ENCODE peak calls at places on chromosomes 6 and 20, in nine cellular contexts. S is brain microvascular endothelial cell; T is right cardiac atrium; P is pancreas; X is uterus; G is left ventricle myocardium inferior; N is CD4-positive, CD25-positive, alpha-beta regulatory T cell; O is ovary; K is neuronal stem cell. Q is an unnamed sample.

GRCh38 chr6:4649728-4650127 is 126.5 kb upstream of the CDYL start:
- DNase-seq in S (no peak), T (no peak), P (no peak), X (no peak), G (no peak), N (no peak), O (no peak), K (no peak), Q (no peak)

GRCh38 chr6:165664553-165665383 is 1.7 kb upstream of the PDE10A start:
- DNase-seq in S (no peak), T (no peak), P (no peak), X (no peak), G (no peak), N (no peak), O (no peak), K (peak; percentile 26), Q (no peak)

GRCh38 chr6:39980839-39981580 is 46.7 kb upstream of the MOCS1 start:
- DNase-seq in S (peak; percentile 51), T (peak; percentile 48), P (peak; percentile 49), X (peak; percentile 20), G (no peak), N (no peak), O (no peak), K (peak; percentile 48), Q (peak; percentile 25)

GRCh38 chr6:112833546-112834215 is 486.6 kb downstream of the RFPL4B start:
- DNase-seq in S (no peak), T (no peak), P (no peak), X (no peak), G (no peak), N (no peak), O (no peak), K (no peak), Q (no peak)

GRCh38 chr6:87029711-87030314 is 65.1 kb downstream of the CGA start:
- DNase-seq in S (peak; percentile 49), T (no peak), P (no peak), X (no peak), G (no peak), N (no peak), O (no peak), K (peak; percentile 8), Q (peak; percentile 40)

GRCh38 chr20:24787071-24787470 is 162.0 kb upstream of the CST7 start:
- DNase-seq in S (no peak), T (no peak), P (no peak), X (no peak), G (no peak), N (no peak), O (no peak), K (no peak), Q (no peak)

GRCh38 chr6:42407379-42407778 is 44.3 kb downstream of the TRERF1 start:
- DNase-seq in S (peak; percentile 83), T (no peak), P (no peak), X (no peak), G (no peak), N (no peak), O (no peak), K (no peak), Q (no peak)

GRCh38 chr20:37979021-37979985 is 54.0 kb downstream of the TTI1 start:
- DNase-seq in S (no peak), T (no peak), P (no peak), X (no peak), G (no peak), N (no peak), O (no peak), K (no peak), Q (no peak)

GRCh38 chr6:158324136-158324535 is 11.9 kb downstream of the TULP4 start:
- DNase-seq in S (peak; percentile 11), T (no peak), P (no peak), X (no peak), G (no peak), N (no peak), O (no peak), K (no peak), Q (no peak)

GRCh38 chr6:158322400-158322723 is 10.1 kb downstream of the TULP4 start:
- DNase-seq in S (no peak), T (no peak), P (no peak), X (no peak), G (no peak), N (no peak), O (no peak), K (no peak), Q (no peak)

GRCh38 chr6:158321960-158322359 is 9.7 kb downstream of the TULP4 start:
- DNase-seq in S (peak; percentile 26), T (no peak), P (no peak), X (no peak), G (no peak), N (no peak), O (no peak), K (no peak), Q (no peak)

GRCh38 chr6:158323561-158323958 is 11.3 kb downstream of the TULP4 start:
- DNase-seq in S (no peak), T (no peak), P (no peak), X (no peak), G (no peak), N (no peak), O (no peak), K (no peak), Q (no peak)

DNA sequence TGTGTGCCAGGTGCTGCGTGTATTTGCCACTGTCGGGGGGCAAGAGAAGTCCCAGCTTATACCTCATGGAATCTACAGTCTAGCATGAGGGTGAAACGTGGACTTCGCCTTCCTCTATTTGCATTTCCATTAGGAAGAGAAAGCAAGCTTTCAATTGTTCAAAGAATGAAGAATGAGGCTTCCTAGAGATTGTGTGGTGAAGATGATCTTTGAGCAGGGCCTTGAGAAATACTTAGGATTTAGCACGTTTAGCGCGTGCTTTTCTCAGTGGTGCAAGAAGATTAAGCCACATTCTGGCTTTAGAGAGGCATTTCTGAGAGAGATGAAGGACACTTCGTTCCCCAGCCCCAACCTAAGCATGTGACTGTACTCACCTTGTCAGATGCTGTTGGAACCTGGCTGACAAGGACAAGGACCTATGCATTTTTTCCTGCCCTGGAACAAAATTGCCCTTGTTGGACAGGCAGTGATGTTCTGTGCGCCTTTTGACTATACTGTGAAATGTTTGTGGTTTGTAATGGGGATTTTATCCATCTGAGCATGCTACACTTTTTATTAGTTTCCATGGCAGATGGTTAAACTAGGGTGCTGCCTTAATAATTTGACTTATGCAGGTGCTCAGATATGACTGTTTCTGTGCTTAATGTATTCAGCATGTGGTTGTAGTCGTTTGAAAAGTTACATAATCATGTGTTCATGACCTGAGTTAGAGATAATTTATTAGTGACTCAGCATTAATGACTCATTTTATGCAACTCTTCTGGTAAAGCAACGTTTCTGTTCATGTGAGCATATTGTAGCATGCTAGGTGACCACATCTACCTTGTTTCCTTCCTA is 10.7 kb downstream of the TULP4 start:
- DNase-seq in S (no peak), T (no peak), P (no peak), X (no peak), G (no peak), N (no peak), O (no peak), K (no peak), Q (no peak)
- H3K4me3 ChIP-seq in S (no peak overlapping the region), T (no peak overlapping the region), P (no peak overlapping the region), X (no peak overlapping the region), G (no peak overlapping the region), N (peak overlapping the region; percentile 43), O (no peak overlapping the region), K (no peak overlapping the region), Q (no peak overlapping the region)

GRCh38 chr20:49292010-49292409 is 14.2 kb upstream of the ZNFX1 start:
- DNase-seq in S (no peak), T (no peak), P (no peak), X (no peak), G (no peak), N (no peak), O (no peak), K (no peak), Q (no peak)
- H3K27me3 ChIP-seq in S (no peaks in the 10 kb centered on the region), T (no peaks in the 10 kb centered on the region), P (no peaks in the 10 kb centered on the region), X (no peaks in the 10 kb centered on the region), G (no peaks in the 10 kb centered on the region), N (no peaks in the 10 kb centered on the region), O (no peaks in the 10 kb centered on the region), K (no peaks in the 10 kb centered on the region), Q (no peaks in the 10 kb centered on the region)

GRCh38 chr6:35724471-35724870 is 12.4 kb upstream of the ARMC12 start:
- DNase-seq in S (no peak), T (no peak), P (no peak), X (no peak), G (no peak), N (no peak), O (no peak), K (no peak), Q (no peak)

GRCh38 chr6:35725721-35726438 is 11.0 kb upstream of the ARMC12 start:
- DNase-seq in S (peak; percentile 39), T (peak; percentile 88), P (peak; percentile 74), X (peak; percentile 68), G (peak; percentile 75), N (no peak), O (peak; percentile 62), K (no peak), Q (no peak)

GRCh38 chr6:35723587-35723986 is 13.2 kb upstream of the ARMC12 start:
- DNase-seq in S (no peak), T (no peak), P (no peak), X (no peak), G (no peak), N (no peak), O (no peak), K (no peak), Q (no peak)

GRCh38 chr6:35724059-35724458 is 12.8 kb upstream of the ARMC12 start:
- DNase-seq in S (no peak), T (no peak), P (no peak), X (no peak), G (no peak), N (no peak), O (no peak), K (no peak), Q (no peak)

GRCh38 chr6:35725081-35725708 is 11.6 kb upstream of the ARMC12 start:
- DNase-seq in S (no peak), T (no peak), P (no peak), X (no peak), G (no peak), N (no peak), O (no peak), K (no peak), Q (no peak)
- H3K4me3 ChIP-seq in S (no peak overlapping the region), T (no peak overlapping the region), P (no peak overlapping the region), X (no peak overlapping the region), G (peak overlapping the region; percentile 41), N (no peak overlapping the region), O (no peak overlapping the region), K (no peak overlapping the region), Q (no peak overlapping the region)

GRCh38 chr6:36328600-36328999 is 8.1 kb downstream of the BNIP5 start:
- DNase-seq in S (no peak), T (no peak), P (no peak), X (no peak), G (no peak), N (no peak), O (no peak), K (no peak), Q (no peak)

GRCh38 chr6:36327226-36328009 is 9.3 kb downstream of the BNIP5 start:
- DNase-seq in S (no peak), T (no peak), P (no peak), X (no peak), G (no peak), N (no peak), O (no peak), K (no peak), Q (peak; percentile 62)

GRCh38 chr6:36326351-36326995 is 10.2 kb downstream of the BNIP5 start:
- DNase-seq in S (no peak), T (no peak), P (no peak), X (no peak), G (no peak), N (no peak), O (no peak), K (peak; percentile 26), Q (no peak)

GRCh38 chr6:36330366-36330765 is 6.3 kb downstream of the BNIP5 start:
- DNase-seq in S (no peak), T (no peak), P (no peak), X (no peak), G (no peak), N (no peak), O (no peak), K (no peak), Q (no peak)

GRCh38 chr6:36329798-36330291 is 6.8 kb downstream of the BNIP5 start:
- DNase-seq in S (no peak), T (no peak), P (no peak), X (no peak), G (no peak), N (no peak), O (no peak), K (no peak), Q (no peak)
- H3K27me3 ChIP-seq in S (peaks cover 51% of the 10 kb centered on the region), T (no peaks in the 10 kb centered on the region), P (no peaks in the 10 kb centered on the region), X (no peaks in the 10 kb centered on the region), G (peaks cover 87% of the 10 kb centered on the region), N (peaks cover 3% of the 10 kb centered on the region), O (no peaks in the 10 kb centered on the region), K (peaks cover 39% of the 10 kb centered on the region), Q (no peaks in the 10 kb centered on the region)

Q was measured in HAP-1.